ENCODE peak calls at places on chromosomes 13 and 19, in eight cellular contexts. A is CD4-positive, alpha-beta memory T cell; V is DND-41; J is small intestine; W is cardiac muscle cell; K is mucosa of descending colon; X is CD8-positive, alpha-beta T cell; G is mammary epithelial cell. U is an unnamed sample.
A peak's percentile ranks its signal among the peaks of the same experiment; 100 is the strongest.

GRCh38 chr19:4365341-4365740 is 22.0 kb downstream of the MPND start:
- DNase-seq in A (no peak), V (no peak), J (peak; percentile 33), W (no peak), K (peak; percentile 60), X (no peak), G (no peak), U (no peak)

GRCh38 chr13:42258747-42259146 is 13.2 kb upstream of the AKAP11 start:
- DNase-seq in A (no peak), V (no peak), J (no peak), W (no peak), K (no peak), X (no peak), G (no peak), U (no peak)

GRCh38 chr19:47573076-47574026 is at the start of gene ZNF541:
- DNase-seq in A (peak; percentile 88), V (no peak), J (peak; percentile 48), W (peak; percentile 80), K (peak; percentile 71), X (peak; percentile 84), G (no peak), U (no peak)

GRCh38 chr13:44755872-44756271 is 179.7 kb upstream of the TSC22D1 start:
- DNase-seq in A (no peak), V (no peak), J (no peak), W (peak; percentile 58), K (no peak), X (no peak), G (peak; percentile 84), U (no peak)

GRCh38 chr19:30754162-30754561 is 382.0 kb downstream of the ZNF536 start:
- DNase-seq in A (no peak), V (no peak), J (no peak), W (no peak), K (no peak), X (no peak), G (no peak), U (no peak)

GRCh38 chr13:33296793-33297425 is 11.4 kb upstream of the STARD13 start:
- DNase-seq in A (no peak), V (no peak), J (peak; percentile 32), W (no peak), K (no peak), X (no peak), G (no peak), U (no peak)

GRCh38 chr13:39765801-39766463 is 110.5 kb downstream of the COG6 start:
- DNase-seq in A (no peak), V (peak; percentile 5), J (peak; percentile 85), W (peak; percentile 40), K (peak; percentile 76), X (no peak), G (peak; percentile 46), U (peak; percentile 21)

GRCh38 chr13:113774177-113775107 is 15.4 kb downstream of the TMEM255B start:
- DNase-seq in A (no peak), V (no peak), J (no peak), W (peak; percentile 46), K (no peak), X (no peak), G (peak; percentile 64), U (no peak)

GRCh38 chr19:56189785-56190184 is 7.8 kb downstream of the ZSCAN5B start:
- DNase-seq in A (no peak), V (no peak), J (no peak), W (no peak), K (no peak), X (no peak), G (no peak), U (no peak)

GRCh38 chr19:23263870-23264590 is 13.8 kb upstream of the ZNF724 start:
- DNase-seq in A (no peak), V (no peak), J (no peak), W (peak; percentile 14), K (no peak), X (no peak), G (peak; percentile 22), U (no peak)

GRCh38 chr19:4518345-4519171 is at the start of gene PLIN4:
- DNase-seq in A (no peak), V (no peak), J (no peak), W (peak; percentile 94), K (peak; percentile 43), X (no peak), G (peak; percentile 43), U (no peak)

GRCh38 chr13:25375727-25376358 is 4.1 kb downstream of the ATP8A2 start:
- DNase-seq in A (peak; percentile 51), V (peak; percentile 50), J (peak; percentile 43), W (peak; percentile 60), K (no peak), X (peak; percentile 33), G (peak; percentile 14), U (peak; percentile 66)

GRCh38 chr13:75787249-75787940 is 151.3 kb downstream of the LMO7 start:
- DNase-seq in A (no peak), V (no peak), J (no peak), W (peak; percentile 50), K (no peak), X (no peak), G (peak; percentile 50), U (no peak)

GRCh38 chr13:25267715-25268114 is 19.6 kb downstream of the MTMR6 start:
- DNase-seq in A (no peak), V (no peak), J (no peak), W (peak; percentile 23), K (no peak), X (no peak), G (no peak), U (no peak)

GRCh38 chr13:32205426-32206096 is 109.6 kb downstream of the ZAR1L start:
- DNase-seq in A (no peak), V (no peak), J (peak; percentile 39), W (peak; percentile 82), K (no peak), X (no peak), G (no peak), U (no peak)

GRCh38 chr13:107421951-107422350 is 793.4 kb downstream of the LIG4 start:
- DNase-seq in A (no peak), V (no peak), J (no peak), W (peak; percentile 20), K (no peak), X (no peak), G (no peak), U (no peak)

GRCh38 chr13:111972261-111972780 is 94.6 kb upstream of the SOX1 start:
- DNase-seq in A (no peak), V (no peak), J (no peak), W (no peak), K (no peak), X (no peak), G (no peak), U (no peak)

GRCh38 chr13:98466634-98467236 is 110.2 kb downstream of the STK24 start:
- DNase-seq in A (peak; percentile 24), V (peak; percentile 44), J (no peak), W (peak; percentile 53), K (no peak), X (peak; percentile 31), G (no peak), U (peak; percentile 17)

GRCh38 chr19:46932346-46932745 is 71.5 kb downstream of the ARHGAP35 start:
- DNase-seq in A (no peak), V (no peak), J (no peak), W (peak; percentile 56), K (no peak), X (no peak), G (peak; percentile 43), U (no peak)

GRCh38 chr19:7533281-7533819 is 2.2 kb upstream of the PNPLA6 start:
- DNase-seq in A (no peak), V (no peak), J (peak; percentile 60), W (peak; percentile 79), K (peak; percentile 80), X (no peak), G (no peak), U (no peak)

GRCh38 chr13:28489536-28489935 is 5.4 kb downstream of the FLT1 start:
- DNase-seq in A (no peak), V (no peak), J (no peak), W (peak; percentile 59), K (no peak), X (no peak), G (no peak), U (no peak)

GRCh38 chr19:58059003-58059671 is at the start of gene ZNF135:
- DNase-seq in A (peak; percentile 13), V (peak; percentile 88), J (peak; percentile 66), W (peak; percentile 94), K (peak; percentile 88), X (peak; percentile 65), G (peak; percentile 6), U (no peak)
- H3K9me3 ChIP-seq in A (peaks cover 23% of the 10 kb centered on the region), V (peaks cover 16% of the 10 kb centered on the region), J (no peaks in the 10 kb centered on the region), W (no peaks in the 10 kb centered on the region), K (peaks cover 39% of the 10 kb centered on the region), X (peaks cover 10% of the 10 kb centered on the region), G (peaks cover 37% of the 10 kb centered on the region), U (no peaks in the 10 kb centered on the region)

DNA sequence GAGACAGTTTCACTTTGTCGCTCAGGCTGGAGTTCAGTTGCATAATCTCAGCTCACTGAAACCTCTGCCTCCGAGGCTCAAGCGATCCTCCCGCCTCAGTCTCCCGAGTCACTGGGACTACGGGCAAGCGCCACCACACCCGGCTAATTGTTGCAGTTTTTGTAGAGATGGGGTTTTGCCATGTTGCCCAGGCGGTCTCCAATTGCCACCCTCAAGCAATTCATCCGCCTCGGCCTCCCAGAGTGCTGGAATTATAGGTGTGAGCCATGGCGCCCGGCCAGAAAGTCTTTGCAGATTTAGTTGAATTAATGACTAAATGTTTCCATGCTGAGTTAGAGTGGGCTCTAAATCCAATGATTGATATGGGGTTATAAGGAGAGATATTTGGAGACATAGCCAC is 4.5 kb upstream of the CADM4 start:
- DNase-seq in A (no peak), V (no peak), J (no peak), W (no peak), K (no peak), X (no peak), G (no peak), U (no peak)
- H3K9me3 ChIP-seq in A (no peaks in the 10 kb centered on the region), V (no peaks in the 10 kb centered on the region), J (no peaks in the 10 kb centered on the region), W (no peaks in the 10 kb centered on the region), K (no peaks in the 10 kb centered on the region), X (no peaks in the 10 kb centered on the region), G (no peaks in the 10 kb centered on the region), U (no peaks in the 10 kb centered on the region)

GRCh38 chr13:109976206-109976997 is 190.0 kb upstream of the IRS2 start:
- DNase-seq in A (no peak), V (no peak), J (no peak), W (no peak), K (no peak), X (no peak), G (no peak), U (no peak)

GRCh38 chr13:109977212-109977968 is 191.0 kb upstream of the IRS2 start:
- DNase-seq in A (no peak), V (no peak), J (no peak), W (no peak), K (no peak), X (no peak), G (no peak), U (no peak)

GRCh38 chr13:109979186-109979585 is 192.8 kb upstream of the IRS2 start:
- DNase-seq in A (no peak), V (no peak), J (no peak), W (no peak), K (no peak), X (no peak), G (peak; percentile 76), U (no peak)

GRCh38 chr13:109985871-109986270 is 199.5 kb upstream of the IRS2 start:
- DNase-seq in A (no peak), V (no peak), J (no peak), W (no peak), K (no peak), X (no peak), G (no peak), U (no peak)

GRCh38 chr13:109981000-109981399 is 194.6 kb upstream of the IRS2 start:
- DNase-seq in A (no peak), V (no peak), J (no peak), W (no peak), K (no peak), X (no peak), G (no peak), U (no peak)
- H3K9me3 ChIP-seq in A (no peaks in the 10 kb centered on the region), V (no peaks in the 10 kb centered on the region), J (no peaks in the 10 kb centered on the region), W (no peaks in the 10 kb centered on the region), K (no peaks in the 10 kb centered on the region), X (no peaks in the 10 kb centered on the region), G (no peaks in the 10 kb centered on the region), U (no peaks in the 10 kb centered on the region)

GRCh38 chr19:15643387-15643786 is 2.7 kb downstream of the CYP4F3 start:
- DNase-seq in A (no peak), V (no peak), J (no peak), W (no peak), K (no peak), X (no peak), G (no peak), U (no peak)
- H3K9me3 ChIP-seq in A (no peaks in the 10 kb centered on the region), V (no peaks in the 10 kb centered on the region), J (no peaks in the 10 kb centered on the region), W (no peaks in the 10 kb centered on the region), K (no peaks in the 10 kb centered on the region), X (no peaks in the 10 kb centered on the region), G (no peaks in the 10 kb centered on the region), U (no peaks in the 10 kb centered on the region)

U was measured in HAP-1.